ENCODE peak calls at places on chromosomes 2 and 18, in nine cellular contexts. D is Kasumi-1, K is cerebellum, T is NCI-H446 treated with DMSO at 0.1 percent for 48 hours, A is fibroblast of the aortic adventitia, W is neural progenitor cell, Z is GM13976, E is AML-193, Y is epithelial cell of esophagus. M is an unnamed sample.

GRCh38 chr2:186757009-186757408 is 63.1 kb downstream of the FAM171B start:
- DNase-seq in E (no peak), Z (no peak), Y (no peak), T (no peak), A (no peak), D (no peak), K (no peak), W (peak), M (no peak)

GRCh38 chr2:43524180-43524965 is 71.5 kb downstream of the THADA start:
- DNase-seq in Z (no peak), K (no peak), Y (no peak), D (no peak), A (no peak), W (no peak), T (no peak), E (no peak), M (no peak)

GRCh38 chr2:72457801-72458516 is 310.3 kb upstream of the CYP26B1 start:
- DNase-seq in D (no peak), Y (peak), K (no peak), Z (no peak), E (no peak), T (no peak), A (peak), W (no peak), M (no peak)

GRCh38 chr2:233225230-233226068 is 26.0 kb upstream of the ATG16L1 start:
- DNase-seq in Y (no peak), T (no peak), D (no peak), K (no peak), W (no peak), Z (no peak), A (peak), E (no peak), M (no peak)

GRCh38 chr2:232689152-232689910 is 7.8 kb upstream of the GIGYF2 start:
- DNase-seq in Z (no peak), D (no peak), E (no peak), T (peak), K (peak), W (no peak), A (peak), Y (no peak), M (peak)

GRCh38 chr18:55795101-55795669 is 207.2 kb upstream of the TCF4 start:
- DNase-seq in A (peak), Y (no peak), W (no peak), K (no peak), Z (no peak), T (no peak), E (no peak), D (no peak), M (no peak)

GRCh38 chr18:52287151-52287550 is 52.8 kb upstream of the DCC start:
- DNase-seq in W (no peak), D (no peak), Y (no peak), A (no peak), T (no peak), E (no peak), Z (no peak), K (no peak), M (no peak)

GRCh38 chr2:151251012-151251411 is 10.7 kb downstream of the RBM43 start:
- DNase-seq in A (peak), K (no peak), D (no peak), T (no peak), W (no peak), E (no peak), Y (peak), Z (no peak), M (no peak)

GRCh38 chr2:218010116-218010837 is 7.5 kb upstream of the TNS1 start:
- DNase-seq in E (no peak), A (no peak), W (peak), D (no peak), Z (peak), Y (peak), K (no peak), T (no peak), M (no peak)

GRCh38 chr2:45797451-45798230 is 146.2 kb downstream of the PRKCE start:
- DNase-seq in Z (no peak), A (peak), W (peak), K (no peak), T (no peak), D (no peak), Y (no peak), E (no peak), M (no peak)

GRCh38 chr18:59570101-59570875 is 126.9 kb downstream of the CCBE1 start:
- DNase-seq in K (no peak), T (no peak), W (peak), A (no peak), D (no peak), Z (no peak), E (no peak), Y (no peak), M (no peak)

GRCh38 chr2:230708204-230708603 is 4.4 kb upstream of the CAB39 start:
- DNase-seq in Y (no peak), D (no peak), W (no peak), T (no peak), A (no peak), E (no peak), K (no peak), Z (no peak), M (no peak)

GRCh38 chr2:157172239-157172638 is 85.3 kb upstream of the GALNT5 start:
- DNase-seq in Z (no peak), E (no peak), A (peak), W (no peak), K (no peak), D (no peak), Y (peak), T (no peak), M (no peak)

GRCh38 chr2:135271006-135271405 is 218.9 kb downstream of the RAB3GAP1 start:
- DNase-seq in Y (no peak), Z (no peak), K (no peak), A (no peak), E (no peak), D (no peak), T (no peak), W (no peak), M (no peak)

GRCh38 chr2:109722026-109722425 is 72.1 kb upstream of the RGPD5 start:
- DNase-seq in D (no peak), K (no peak), W (no peak), A (no peak), Z (no peak), T (peak), Y (peak), E (no peak), M (no peak)

GRCh38 chr2:98444436-98445166 is at the start of gene INPP4A:
- DNase-seq in K (peak), W (peak), Z (peak), Y (peak), D (peak), T (peak), A (peak), E (peak), M (peak)

GRCh38 chr2:88626171-88627054 is 851 bp downstream of the EIF2AK3 start:
- DNase-seq in E (no peak), Y (peak), T (no peak), W (peak), A (peak), Z (peak), K (peak), D (no peak), M (peak)

GRCh38 chr2:43083710-43084698 is 142.4 kb downstream of the ZFP36L2 start:
- DNase-seq in A (peak), Y (peak), K (no peak), T (no peak), D (peak), W (peak), Z (no peak), E (no peak), M (peak)

GRCh38 chr2:170502400-170503135 is 212.6 kb upstream of the SP5 start:
- DNase-seq in K (no peak), A (no peak), W (peak), T (no peak), E (no peak), D (no peak), Z (no peak), Y (no peak), M (no peak)

GRCh38 chr2:55420244-55420713 is 623 bp upstream of the CCDC88A start:
- DNase-seq in Y (peak), K (no peak), D (no peak), T (no peak), W (no peak), Z (no peak), A (no peak), E (peak), M (no peak)

GRCh38 chr2:215812966-215813365 is 200.4 kb downstream of the MREG start:
- DNase-seq in T (no peak), K (no peak), A (peak), Y (peak), W (no peak), E (no peak), Z (no peak), D (no peak), M (no peak)

GRCh38 chr18:27847412-27847811 is 329.5 kb downstream of the CDH2 start:
- DNase-seq in E (no peak), Y (no peak), K (no peak), T (no peak), D (no peak), W (no peak), Z (no peak), A (no peak), M (no peak)

GRCh38 chr2:147937744-147938349 is 82.7 kb downstream of the ORC4 start:
- DNase-seq in W (peak), Y (peak), A (peak), D (peak), K (peak), Z (no peak), T (peak), E (peak), M (peak)

GRCh38 chr2:127580167-127581049 is 44.9 kb downstream of the MYO7B start:
- DNase-seq in Y (no peak), W (no peak), K (no peak), A (no peak), T (no peak), Z (no peak), E (no peak), D (no peak), M (no peak)

GRCh38 chr18:808086-808485 is 4.0 kb downstream of the YES1 start:
- DNase-seq in W (no peak), T (peak), E (no peak), D (no peak), Z (no peak), A (peak), Y (no peak), K (no peak), M (no peak)

GRCh38 chr2:120397362-120397811 is 51.5 kb downstream of the INHBB start:
- DNase-seq in K (no peak), Y (peak), E (no peak), Z (no peak), T (no peak), D (no peak), W (no peak), A (no peak), M (no peak)

GRCh38 chr2:160666019-160666676 is 172.5 kb upstream of the RBMS1 start:
- DNase-seq in T (peak), A (peak), D (no peak), Y (peak), W (no peak), Z (no peak), E (peak), K (no peak), M (no peak)

GRCh38 chr2:233448565-233448964 is 94.3 kb downstream of the DGKD start:
- DNase-seq in Y (no peak), D (no peak), E (no peak), K (no peak), W (no peak), T (no peak), Z (no peak), A (no peak), M (no peak)

GRCh38 chr2:43541165-43541564 is 54.7 kb downstream of the THADA start:
- DNase-seq in Y (peak), K (no peak), Z (no peak), T (no peak), W (no peak), E (no peak), A (no peak), D (no peak), M (no peak)

GRCh38 chr18:26493021-26493420 is 55.3 kb downstream of the KCTD1 start:
- DNase-seq in T (no peak), E (no peak), Y (no peak), W (no peak), D (no peak), A (no peak), K (no peak), Z (no peak), M (no peak)

GRCh38 chr2:220533485-220533884 is 906.1 kb downstream of the SLC4A3 start:
- DNase-seq in K (no peak), E (no peak), T (no peak), D (no peak), Z (peak), Y (peak), W (peak), A (no peak), M (no peak)

M was measured in cerebellar cortex.